ENCODE peak calls at places on chromosomes 5 and 9, in ten cellular contexts. F is esophagus squamous epithelium, J is PC-3, G is fibroblast of mammary gland, S is RWPE1, O is mammary epithelial cell, P is AG09309, M is adrenal gland, L is endothelial cell of umbilical vein, N is breast epithelium. Z is an unnamed sample.

GRCh38 chr5:169696621-169697517 is 59.8 kb downstream of the DOCK2 start:
- DNase-seq in F (no peak), J (peak), G (peak), S (peak), O (peak), P (peak), M (no peak), L (peak), N (no peak), Z (peak)

GRCh38 chr9:85172001-85172978 is 502.8 kb downstream of the NTRK2 start:
- DNase-seq in F (no peak), J (no peak), G (no peak), S (peak), O (peak), P (no peak), M (no peak), L (no peak), N (peak), Z (peak)

GRCh38 chr9:16611969-16612368 is 258.5 kb downstream of the BNC2 start:
- DNase-seq in F (no peak), J (no peak), G (peak), S (no peak), O (no peak), P (peak), M (no peak), L (no peak), N (no peak), Z (no peak)

GRCh38 chr9:115369322-115369957 is 251.5 kb upstream of the TNC start:
- DNase-seq in F (no peak), J (no peak), G (peak), S (no peak), O (peak), P (peak), M (no peak), L (no peak), N (no peak), Z (peak)

GRCh38 chr9:103410059-103410458 is 414.9 kb downstream of the CYLC2 start:
- DNase-seq in F (no peak), J (no peak), G (no peak), S (no peak), O (no peak), P (no peak), M (no peak), L (no peak), N (no peak), Z (no peak)

GRCh38 chr9:92963831-92964606 is 16.7 kb downstream of the FGD3 start:
- DNase-seq in F (peak), J (no peak), G (no peak), S (no peak), O (no peak), P (no peak), M (no peak), L (no peak), N (peak), Z (no peak)

GRCh38 chr5:135086326-135086725 is 52.3 kb upstream of the PITX1 start:
- DNase-seq in F (no peak), J (no peak), G (no peak), S (no peak), O (no peak), P (no peak), M (no peak), L (no peak), N (no peak), Z (no peak)

GRCh38 chr5:9350301-9350797 is 195.5 kb downstream of the SEMA5A start:
- DNase-seq in F (no peak), J (peak), G (peak), S (no peak), O (no peak), P (peak), M (no peak), L (no peak), N (no peak), Z (peak)

GRCh38 chr5:54310433-54311177 is at the start of gene ARL15:
- DNase-seq in F (peak), J (peak), G (peak), S (peak), O (peak), P (peak), M (peak), L (peak), N (peak), Z (peak)

GRCh38 chr9:137000177-137000930 is 4.0 kb upstream of the CLIC3 start:
- DNase-seq in F (no peak), J (no peak), G (peak), S (no peak), O (peak), P (peak), M (no peak), L (no peak), N (no peak), Z (no peak)

GRCh38 chr5:4627887-4628286 is 512.2 kb upstream of the ADAMTS16 start:
- DNase-seq in F (no peak), J (no peak), G (no peak), S (no peak), O (no peak), P (no peak), M (no peak), L (no peak), N (no peak), Z (no peak)

GRCh38 chr5:54357371-54358058 is 47.1 kb upstream of the ARL15 start:
- DNase-seq in F (no peak), J (no peak), G (peak), S (no peak), O (no peak), P (no peak), M (no peak), L (peak), N (no peak), Z (no peak)

GRCh38 chr9:125494555-125494920 is 212.5 kb downstream of the MAPKAP1 start:
- DNase-seq in F (no peak), J (peak), G (peak), S (peak), O (peak), P (no peak), M (no peak), L (no peak), N (no peak), Z (no peak)

GRCh38 chr5:179379321-179379890 is 34.1 kb upstream of the ADAMTS2 start:
- DNase-seq in F (no peak), J (no peak), G (no peak), S (no peak), O (no peak), P (no peak), M (no peak), L (no peak), N (no peak), Z (no peak)

GRCh38 chr9:133226219-133227171 is 17.4 kb upstream of the OBP2B start:
- DNase-seq in F (no peak), J (no peak), G (no peak), S (no peak), O (no peak), P (no peak), M (no peak), L (no peak), N (peak), Z (no peak)

GRCh38 chr9:91426123-91426745 is 2.6 kb upstream of the NFIL3 start:
- DNase-seq in F (no peak), J (peak), G (peak), S (peak), O (peak), P (no peak), M (no peak), L (peak), N (no peak), Z (peak)

GRCh38 chr5:21919417-21920022 is 933.6 kb downstream of the CDH12 start:
- DNase-seq in F (no peak), J (peak), G (peak), S (peak), O (peak), P (no peak), M (peak), L (peak), N (no peak), Z (peak)

GRCh38 chr5:79890871-79891249 is 100.2 kb downstream of the MTX3 start:
- DNase-seq in F (no peak), J (no peak), G (no peak), S (no peak), O (no peak), P (no peak), M (no peak), L (no peak), N (no peak), Z (no peak)

GRCh38 chr5:141338538-141339306 is at the start of gene PCDHGA2:
- DNase-seq in F (no peak), J (peak), G (peak), S (no peak), O (peak), P (no peak), M (no peak), L (peak), N (no peak), Z (peak)

GRCh38 chr5:62778327-62779009 is 199.8 kb downstream of the LRRC70 start:
- DNase-seq in F (no peak), J (no peak), G (no peak), S (no peak), O (no peak), P (no peak), M (no peak), L (no peak), N (no peak), Z (no peak)

GRCh38 chr5:128844354-128844923 is 120.8 kb upstream of the SLC27A6 start:
- DNase-seq in F (no peak), J (peak), G (peak), S (peak), O (no peak), P (no peak), M (no peak), L (peak), N (no peak), Z (peak)

GRCh38 chr5:166062719-166063118 is 2228.7 kb upstream of the WWC1 start:
- DNase-seq in F (no peak), J (no peak), G (no peak), S (no peak), O (no peak), P (no peak), M (no peak), L (no peak), N (no peak), Z (no peak)

GRCh38 chr5:133232011-133232410 is 180.2 kb downstream of the HSPA4 start:
- DNase-seq in F (no peak), J (no peak), G (no peak), S (no peak), O (no peak), P (no peak), M (no peak), L (no peak), N (no peak), Z (peak)

GRCh38 chr5:134567651-134568338 is 42.3 kb downstream of the JADE2 start:
- DNase-seq in F (no peak), J (no peak), G (peak), S (no peak), O (no peak), P (no peak), M (no peak), L (peak), N (no peak), Z (peak)

GRCh38 chr9:20312732-20313131 is 309.6 kb downstream of the MLLT3 start:
- DNase-seq in F (no peak), J (peak), G (peak), S (peak), O (peak), P (no peak), M (no peak), L (no peak), N (no peak), Z (peak)

GRCh38 chr9:108468364-108468763 is 387.4 kb downstream of the ACTL7B start:
- DNase-seq in F (no peak), J (peak), G (peak), S (no peak), O (peak), P (no peak), M (peak), L (peak), N (no peak), Z (peak)

GRCh38 chr5:143896981-143897380 is 85.0 kb downstream of the HMHB1 start:
- DNase-seq in F (no peak), J (peak), G (peak), S (peak), O (peak), P (no peak), M (no peak), L (peak), N (no peak), Z (peak)

GRCh38 chr5:95519151-95519550 is 35.6 kb downstream of the SKIC3 start:
- DNase-seq in F (no peak), J (no peak), G (no peak), S (no peak), O (no peak), P (no peak), M (no peak), L (no peak), N (no peak), Z (no peak)

GRCh38 chr9:109213300-109214121 is 46.5 kb upstream of the FRRS1L start:
- DNase-seq in F (no peak), J (no peak), G (no peak), S (no peak), O (no peak), P (no peak), M (no peak), L (no peak), N (no peak), Z (no peak)

GRCh38 chr5:157473383-157474370 is 13.7 kb downstream of the NIPAL4 start:
- DNase-seq in F (no peak), J (no peak), G (no peak), S (no peak), O (no peak), P (no peak), M (no peak), L (no peak), N (no peak), Z (no peak)
- TF ChIP-seq CTCF in F (no peak), J (peak), G (peak), S (no peak), O (no peak), P (no peak), M (no peak), L (no peak), N (no peak), Z (no peak)

DNA sequence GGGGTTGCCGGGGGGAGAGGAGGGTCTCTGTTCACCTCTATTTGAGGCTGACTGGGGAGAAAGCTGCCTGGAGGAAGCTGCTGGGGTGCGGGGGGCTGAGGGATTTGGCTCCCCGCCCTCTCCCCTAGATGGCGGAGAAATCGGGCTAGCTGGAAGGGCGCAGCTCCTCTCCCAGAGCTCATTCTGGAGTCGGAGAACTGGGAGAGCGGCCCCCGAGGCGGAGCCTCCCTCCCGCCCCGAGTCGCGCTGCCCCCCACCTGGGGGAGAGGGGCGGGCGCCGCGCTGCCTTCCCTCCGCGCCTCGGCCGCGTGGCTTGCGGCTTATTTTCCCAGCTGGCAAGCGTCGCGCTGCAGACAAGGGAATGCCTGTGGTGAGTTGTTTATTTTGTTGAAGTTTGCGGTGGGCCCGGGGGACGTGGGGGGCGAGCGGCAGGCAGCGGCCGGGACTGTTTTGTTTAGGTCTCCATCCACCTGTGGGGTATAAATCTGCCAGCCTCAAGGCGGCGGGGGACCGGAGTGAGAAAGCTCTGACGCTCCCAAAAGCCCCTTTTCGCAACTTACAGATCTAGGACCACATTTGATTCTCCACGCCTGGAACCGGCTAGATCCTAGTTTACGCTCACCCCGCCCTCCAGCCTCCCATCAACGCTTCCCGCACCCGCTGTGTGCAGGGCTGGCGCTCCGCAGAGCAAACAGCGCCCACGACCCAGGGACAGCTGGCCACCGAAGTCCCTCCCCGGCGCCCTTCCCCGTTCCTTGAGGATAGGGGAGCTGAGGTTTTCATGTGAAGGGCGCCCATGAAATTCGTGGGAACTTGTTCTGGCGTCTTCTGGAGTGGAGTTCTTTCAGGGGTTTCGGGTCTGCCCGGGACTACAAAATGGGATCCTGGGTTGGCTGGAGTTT is 4.0 kb upstream of the RGMB start:
- DNase-seq in F (no peak), J (peak), G (peak), S (peak), O (no peak), P (no peak), M (peak), L (peak), N (no peak), Z (peak)
- TF ChIP-seq CTCF in F (no peak), J (no peak), G (no peak), S (peak), O (no peak), P (peak), M (no peak), L (peak), N (no peak), Z (peak)

GRCh38 chr5:90158131-90158530 is 251.4 kb downstream of the CETN3 start:
- DNase-seq in F (no peak), J (no peak), G (no peak), S (no peak), O (no peak), P (no peak), M (no peak), L (no peak), N (no peak), Z (no peak)

GRCh38 chr5:90162324-90162723 is 247.2 kb downstream of the CETN3 start:
- DNase-seq in F (no peak), J (no peak), G (no peak), S (no peak), O (no peak), P (no peak), M (no peak), L (no peak), N (no peak), Z (no peak)

GRCh38 chr5:90166816-90167215 is 242.7 kb downstream of the CETN3 start:
- DNase-seq in F (no peak), J (no peak), G (no peak), S (no peak), O (no peak), P (no peak), M (no peak), L (no peak), N (no peak), Z (no peak)

DNA sequence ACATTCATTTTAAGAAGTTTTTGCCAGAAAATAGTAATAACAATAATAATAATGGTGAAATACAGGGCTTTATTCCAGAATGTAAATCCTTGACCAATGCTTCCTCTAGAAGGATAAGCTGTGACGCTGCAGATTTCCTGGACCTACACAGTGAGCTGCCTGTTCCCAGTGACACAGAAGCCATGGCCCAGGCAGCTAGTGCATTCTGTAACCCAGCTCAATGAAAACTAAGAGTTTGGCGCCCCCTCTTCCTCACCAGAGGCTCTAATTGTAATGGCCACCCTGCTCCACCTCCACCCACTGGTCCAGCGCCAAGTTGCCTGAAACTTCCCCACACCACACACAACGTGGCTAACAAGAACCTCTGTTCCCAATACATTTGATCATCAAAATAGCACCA is 248.2 kb downstream of the CETN3 start:
- DNase-seq in F (no peak), J (peak), G (peak), S (peak), O (no peak), P (no peak), M (peak), L (peak), N (no peak), Z (peak)
- TF ChIP-seq CTCF in F (no peak), J (peak), G (peak), S (no peak), O (peak), P (no peak), M (no peak), L (peak), N (no peak), Z (no peak)

GRCh38 chr5:58496488-58496887 is 5.3 kb downstream of the GAPT start:
- DNase-seq in F (no peak), J (no peak), G (no peak), S (no peak), O (no peak), P (no peak), M (no peak), L (no peak), N (no peak), Z (peak)
- TF ChIP-seq CTCF in F (no peak), J (peak), G (peak), S (no peak), O (peak), P (no peak), M (no peak), L (peak), N (no peak), Z (no peak)

GRCh38 chr9:130327070-130327780 is 61.7 kb downstream of the HMCN2 start:
- DNase-seq in F (no peak), J (no peak), G (no peak), S (no peak), O (no peak), P (no peak), M (no peak), L (no peak), N (no peak), Z (no peak)
- TF ChIP-seq CTCF in F (no peak), J (peak), G (peak), S (peak), O (no peak), P (peak), M (no peak), L (peak), N (no peak), Z (peak)

DNA sequence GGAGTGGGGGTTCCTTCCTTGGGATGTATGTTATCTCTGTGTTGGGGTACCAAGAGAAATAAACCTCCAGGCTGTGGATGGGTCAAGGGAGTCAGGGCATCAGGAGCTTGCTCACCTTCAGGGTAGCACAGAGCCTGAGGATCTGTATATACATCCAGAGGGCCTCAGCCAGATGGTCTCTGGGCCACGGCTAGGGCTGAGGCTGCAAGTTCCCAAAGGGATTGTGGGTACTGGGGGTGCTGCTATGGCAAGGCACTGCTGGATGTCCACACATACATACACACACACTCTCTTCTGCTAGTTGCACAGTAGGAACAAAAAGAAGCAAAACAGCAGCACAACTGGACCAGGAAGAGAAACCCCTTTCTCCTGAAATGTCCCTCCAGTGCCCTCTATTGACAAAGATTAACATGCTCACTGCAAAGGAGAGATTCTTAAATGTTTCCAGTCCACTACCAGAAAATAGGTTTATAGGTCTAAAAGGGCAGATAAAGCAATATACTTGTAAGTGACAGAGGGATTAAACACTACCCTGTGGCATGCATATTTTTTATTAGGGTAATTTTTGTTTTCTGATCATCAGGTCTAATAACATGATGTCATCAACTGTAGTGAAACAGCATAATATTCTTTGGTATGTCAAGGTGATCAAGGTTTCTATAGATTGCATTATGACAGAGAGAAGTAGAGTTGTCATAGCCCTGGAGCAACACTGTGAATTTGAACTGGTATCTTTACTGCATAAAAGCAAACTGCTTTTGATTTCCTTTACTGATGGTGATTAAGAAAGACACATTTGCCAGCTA is 56.3 kb upstream of the KCNN2 start:
- DNase-seq in F (no peak), J (peak), G (peak), S (no peak), O (peak), P (no peak), M (no peak), L (peak), N (no peak), Z (peak)
- TF ChIP-seq CTCF in F (no peak), J (peak), G (peak), S (peak), O (peak), P (peak), M (peak), L (peak), N (no peak), Z (peak)

GRCh38 chr5:138068742-138069375 is 15.0 kb upstream of the WNT8A start:
- DNase-seq in F (no peak), J (peak), G (peak), S (peak), O (peak), P (peak), M (peak), L (peak), N (peak), Z (peak)
- TF ChIP-seq CTCF in F (peak), J (peak), G (peak), S (peak), O (peak), P (peak), M (peak), L (peak), N (no peak), Z (peak)

DNA sequence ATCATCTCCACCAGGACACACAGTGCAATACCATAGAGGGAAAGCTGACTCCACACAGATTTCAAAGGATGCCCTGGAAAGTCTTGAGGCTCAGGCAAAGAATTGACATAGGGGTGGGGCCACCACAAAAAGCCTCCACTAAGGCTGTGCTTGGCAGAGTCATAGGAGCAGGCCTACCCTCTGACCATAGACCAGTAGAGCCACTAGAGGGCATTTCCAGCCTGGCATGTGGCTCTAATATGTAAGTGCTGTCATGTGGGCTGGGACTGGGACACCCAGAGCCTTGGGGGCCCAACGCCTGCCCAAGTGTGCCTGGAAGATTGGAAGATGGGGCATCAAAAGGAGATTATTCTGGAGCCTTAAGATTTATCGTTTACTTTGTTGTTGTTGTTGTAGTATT is 726.0 kb downstream of the DNAH5 start:
- DNase-seq in F (no peak), J (peak), G (no peak), S (no peak), O (peak), P (no peak), M (no peak), L (peak), N (no peak), Z (peak)
- TF ChIP-seq CTCF in F (no peak), J (peak), G (no peak), S (no peak), O (peak), P (peak), M (no peak), L (peak), N (no peak), Z (peak)